ENCODE peak calls at places on chromosomes 4 and X, in four cellular contexts. S, K, L and U are unnamed samples.
A peak's percentile ranks its signal among the peaks of the same experiment; 100 is the strongest.

GRCh38 chr4:145480257-145480656 is 1.4 kb upstream of the SMAD1 start:
- DNase-seq in K (no peak), S (no peak), L (no peak), U (no peak)

GRCh38 chrX:123093792-123094191 is 90.3 kb upstream of the GRIA3 start:
- DNase-seq in L (no peak), K (no peak), S (no peak), U (no peak)

GRCh38 chrX:10482262-10482661 is 138.1 kb downstream of the MID1 start:
- DNase-seq in S (no peak), L (no peak), K (no peak), U (no peak)

GRCh38 chr4:54184581-54184980 is 44.5 kb upstream of the PDGFRA start:
- DNase-seq in L (no peak), S (no peak), K (no peak), U (no peak)

GRCh38 chr4:20778896-20779295 is 78.6 kb downstream of the PACRGL start:
- DNase-seq in L (no peak), S (no peak), K (no peak), U (no peak)

GRCh38 chr4:5724377-5724776 is 13.4 kb downstream of the EVC start:
- DNase-seq in K (no peak), S (no peak), L (no peak), U (no peak)

GRCh38 chrX:9562851-9563250 is 98.0 kb downstream of the TBL1X start:
- DNase-seq in L (peak; percentile 46), S (peak; percentile 12), K (peak; percentile 25), U (no peak)

GRCh38 chrX:70434352-70434866 is 10.2 kb upstream of the DLG3 start:
- DNase-seq in K (peak; percentile 87), L (peak; percentile 35), S (peak; percentile 90), U (peak; percentile 73)

GRCh38 chrX:34612036-34612435 is 45.0 kb downstream of the TMEM47 start:
- DNase-seq in L (no peak), K (no peak), S (no peak), U (no peak)

GRCh38 chr4:73922766-73923630 is 53.8 kb downstream of the CXCL1 start:
- DNase-seq in L (no peak), K (no peak), S (no peak), U (no peak)

GRCh38 chr4:188822698-188823097 is 683.5 kb downstream of the TRIML1 start:
- DNase-seq in K (no peak), L (no peak), S (no peak), U (no peak)

GRCh38 chrX:149494844-149495565 is 10.1 kb downstream of the IDS start:
- DNase-seq in S (no peak), K (no peak), L (no peak), U (no peak)

GRCh38 chr4:99845708-99846469 is 29.3 kb downstream of the DAPP1 start:
- DNase-seq in L (no peak), K (no peak), S (no peak), U (no peak)

GRCh38 chrX:7779644-7780043 is 63.3 kb upstream of the VCX start:
- DNase-seq in S (no peak), K (no peak), L (no peak), U (no peak)

GRCh38 chr4:138996090-138996489 is 19.5 kb upstream of the NOCT start:
- DNase-seq in K (no peak), S (no peak), L (no peak), U (no peak)

GRCh38 chrX:53074987-53075386 is 7.2 kb upstream of the TSPYL2 start:
- DNase-seq in S (no peak), K (no peak), L (no peak), U (no peak)

GRCh38 chr4:138053601-138054322 is 188.4 kb downstream of the SLC7A11 start:
- DNase-seq in L (no peak), S (no peak), K (no peak), U (no peak)

GRCh38 chrX:130830599-130831346 is 72.2 kb downstream of the ENOX2 start:
- DNase-seq in L (no peak), S (no peak), K (no peak), U (no peak)

GRCh38 chrX:130834149-130834548 is 68.9 kb downstream of the ENOX2 start:
- DNase-seq in S (no peak), K (no peak), L (no peak), U (peak; percentile 2)

GRCh38 chrX:130831347-130831722 is 71.7 kb downstream of the ENOX2 start:
- DNase-seq in K (no peak), S (no peak), L (no peak), U (no peak)

GRCh38 chrX:130836447-130836846 is 66.6 kb downstream of the ENOX2 start:
- DNase-seq in L (no peak), K (no peak), S (peak; percentile 46), U (no peak)

GRCh38 chrX:130834830-130835229 is 68.2 kb downstream of the ENOX2 start:
- DNase-seq in K (no peak), L (no peak), S (no peak), U (no peak)
- TF ChIP-seq CTCF in K (no peak), L (no peak), S (no peak), U (no peak)

GRCh38 chr4:47704693-47705325 is 133.1 kb downstream of the CORIN start:
- DNase-seq in K (no peak), S (peak; percentile 83), L (no peak), U (peak; percentile 54)
- TF ChIP-seq CTCF in K (no peak), S (peak; percentile 50), L (peak; percentile 36), U (no peak)

GRCh38 chrX:124098089-124098488 is 136.6 kb downstream of the STAG2 start:
- DNase-seq in K (no peak), L (peak; percentile 3), S (peak; percentile 25), U (no peak)
- TF ChIP-seq CTCF in K (peak; percentile 28), L (peak; percentile 60), S (peak; percentile 41), U (peak; percentile 34)

GRCh38 chr4:151894246-151894645 is 133.4 kb upstream of the GATB start:
- DNase-seq in L (no peak), K (no peak), S (no peak), U (no peak)

GRCh38 chr4:151895671-151896070 is 134.9 kb upstream of the GATB start:
- DNase-seq in L (no peak), K (no peak), S (no peak), U (no peak)

GRCh38 chr4:151901631-151902030 is 140.8 kb upstream of the GATB start:
- DNase-seq in S (no peak), K (no peak), L (no peak), U (no peak)

GRCh38 chr4:151896880-151897279 is 136.1 kb upstream of the GATB start:
- DNase-seq in S (no peak), K (no peak), L (no peak), U (no peak)
- TF ChIP-seq CTCF in S (no peak), K (no peak), L (no peak), U (no peak)

DNA sequence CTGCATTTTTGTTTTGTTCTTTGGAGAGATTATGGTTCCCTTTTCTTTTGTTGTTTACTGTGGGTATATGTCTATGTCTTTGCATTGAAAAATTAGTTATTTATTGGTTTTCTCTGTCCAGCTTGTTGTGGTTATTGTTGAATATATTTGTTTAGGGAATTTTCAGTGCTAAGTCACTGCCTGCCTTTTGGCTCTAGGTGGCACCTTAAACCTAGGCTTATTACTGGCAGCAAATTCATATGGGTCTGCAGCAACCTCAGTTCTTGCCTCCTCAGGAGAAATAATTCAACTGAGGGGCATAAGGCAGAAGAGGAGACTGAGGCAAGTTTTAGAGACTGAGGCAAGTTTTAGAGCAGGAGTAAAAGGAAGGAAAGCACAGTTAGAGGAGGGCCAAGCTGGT is 1157.3 kb upstream of the AGA start:
- DNase-seq in K (no peak), S (peak; percentile 31), L (no peak), U (no peak)
- TF ChIP-seq CTCF in K (no peak), S (no peak), L (no peak), U (no peak)

GRCh38 chrX:69362354-69362753 is 141.8 kb upstream of the NALF2 start:
- DNase-seq in L (no peak), K (no peak), S (no peak), U (no peak)
- TF ChIP-seq CTCF in L (no peak), K (no peak), S (no peak), U (no peak)

GRCh38 chrX:118943102-118943501 is 31.3 kb upstream of the LONRF3 start:
- DNase-seq in L (no peak), K (no peak), S (no peak), U (no peak)
- TF ChIP-seq CTCF in L (no peak), K (no peak), S (no peak), U (no peak)

GRCh38 chr4:47839259-47839658 is 1.4 kb upstream of the CORIN start:
- DNase-seq in S (peak; percentile 65), L (no peak), K (no peak), U (no peak)
- TF ChIP-seq CTCF in S (peak; percentile 45), L (peak; percentile 30), K (no peak), U (no peak)

DNA sequence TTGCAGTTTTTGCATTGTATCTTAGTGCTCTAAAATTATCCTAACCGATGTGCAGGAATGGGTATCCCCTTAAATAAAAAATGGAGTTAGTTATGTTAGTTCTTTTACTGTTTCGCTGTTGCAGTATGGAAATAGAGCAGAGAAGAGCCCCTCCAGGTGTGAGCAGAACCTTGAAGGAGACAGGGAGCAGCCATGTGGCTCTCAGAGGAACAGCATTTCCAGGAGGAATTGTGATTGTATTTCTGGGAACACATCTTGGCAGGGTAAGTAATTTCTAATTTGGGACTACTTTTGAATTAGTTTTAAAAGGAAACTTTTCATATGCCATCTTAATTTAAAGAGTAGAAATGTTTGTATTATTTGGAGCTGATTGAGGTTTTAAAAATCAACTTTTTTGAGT is 5.3 kb upstream of the CCDC158 start:
- DNase-seq in K (no peak), L (no peak), S (no peak), U (no peak)
- TF ChIP-seq CTCF in K (peak; percentile 12), L (no peak), S (peak; percentile 14), U (no peak)